ENCODE peak calls at places on chromosomes 13 and 19, in nine cellular contexts. T, V, H, Y, X, G, N, F and E are unnamed samples.

GRCh38 chr19:29806098-29806866 is 5.5 kb upstream of the CCNE1 start:
- DNase-seq in T (no peak), V (no peak), H (peak), Y (peak), X (no peak), G (no peak), N (peak), F (peak), E (no peak)

GRCh38 chr13:106259928-106260327 is 275.5 kb downstream of the EFNB2 start:
- DNase-seq in T (no peak), V (no peak), H (no peak), Y (no peak), X (no peak), G (no peak), N (no peak), F (no peak), E (no peak)

GRCh38 chr19:610071-610800 is 20.6 kb downstream of the HCN2 start:
- DNase-seq in T (no peak), V (peak), H (no peak), Y (no peak), X (no peak), G (no peak), N (no peak), F (no peak), E (no peak)

GRCh38 chr19:46451352-46451751 is 20.0 kb downstream of the PNMA8A start:
- DNase-seq in T (no peak), V (no peak), H (no peak), Y (no peak), X (no peak), G (peak), N (no peak), F (no peak), E (no peak)

GRCh38 chr13:112652512-112653458 is 37.1 kb upstream of the ATP11A start:
- DNase-seq in T (no peak), V (no peak), H (no peak), Y (no peak), X (no peak), G (peak), N (peak), F (no peak), E (no peak)

GRCh38 chr13:84570831-84571230 is 688.6 kb upstream of the SLITRK1 start:
- DNase-seq in T (no peak), V (no peak), H (peak), Y (no peak), X (no peak), G (no peak), N (no peak), F (no peak), E (no peak)

GRCh38 chr19:54462713-54463530 is 656 bp downstream of the LENG9 start:
- DNase-seq in T (peak), V (peak), H (no peak), Y (peak), X (no peak), G (peak), N (peak), F (peak), E (peak)

GRCh38 chr19:9323557-9323918 is 441 bp upstream of the ZNF559 start:
- DNase-seq in T (no peak), V (peak), H (peak), Y (peak), X (peak), G (peak), N (peak), F (peak), E (peak)

GRCh38 chr19:32173836-32174235 is 171.6 kb upstream of the ZNF507 start:
- DNase-seq in T (no peak), V (no peak), H (no peak), Y (no peak), X (no peak), G (no peak), N (no peak), F (no peak), E (no peak)

GRCh38 chr19:1189419-1189818 is 15.4 kb upstream of the SBNO2 start:
- DNase-seq in T (no peak), V (no peak), H (no peak), Y (peak), X (no peak), G (peak), N (no peak), F (no peak), E (no peak)

GRCh38 chr19:31718898-31719297 is 369.7 kb upstream of the TSHZ3 start:
- DNase-seq in T (no peak), V (no peak), H (peak), Y (no peak), X (no peak), G (no peak), N (no peak), F (no peak), E (no peak)

GRCh38 chr13:113437408-113438010 is 15.8 kb downstream of the ADPRHL1 start:
- DNase-seq in T (no peak), V (peak), H (no peak), Y (peak), X (no peak), G (no peak), N (no peak), F (no peak), E (no peak)

GRCh38 chr13:37105251-37105714 is at the start of gene CSNK1A1L:
- DNase-seq in T (no peak), V (no peak), H (no peak), Y (no peak), X (no peak), G (no peak), N (no peak), F (no peak), E (no peak)

GRCh38 chr13:24270639-24271131 is 38.7 kb upstream of the C1QTNF9 start:
- DNase-seq in T (peak), V (peak), H (peak), Y (peak), X (no peak), G (peak), N (peak), F (peak), E (peak)

GRCh38 chr19:58559275-58560006 is 1.0 kb upstream of the UBE2M start:
- DNase-seq in T (peak), V (peak), H (peak), Y (peak), X (no peak), G (peak), N (peak), F (peak), E (peak)

GRCh38 chr13:113649212-113649611 is 8.8 kb downstream of the ATP4B start:
- DNase-seq in T (peak), V (peak), H (no peak), Y (no peak), X (no peak), G (no peak), N (peak), F (no peak), E (no peak)

GRCh38 chr13:24854311-24854710 is 90.3 kb downstream of the RNF17 start:
- DNase-seq in T (no peak), V (no peak), H (no peak), Y (no peak), X (no peak), G (peak), N (no peak), F (peak), E (no peak)

GRCh38 chr13:106449096-106449495 is 86.4 kb downstream of the EFNB2 start:
- DNase-seq in T (no peak), V (no peak), H (no peak), Y (no peak), X (no peak), G (no peak), N (no peak), F (no peak), E (no peak)

GRCh38 chr13:93086329-93086728 is 140.3 kb upstream of the GPC6 start:
- DNase-seq in T (no peak), V (no peak), H (no peak), Y (no peak), X (no peak), G (no peak), N (no peak), F (no peak), E (no peak)

GRCh38 chr19:28393574-28394336 is 819.2 kb downstream of the UQCRFS1 start:
- DNase-seq in T (no peak), V (no peak), H (no peak), Y (no peak), X (no peak), G (no peak), N (no peak), F (no peak), E (no peak)

GRCh38 chr13:87671031-87671823 is at the start of gene SLITRK5:
- DNase-seq in T (peak), V (peak), H (peak), Y (peak), X (no peak), G (peak), N (peak), F (peak), E (peak)

GRCh38 chr13:114065926-114066774 is 66.3 kb downstream of the RASA3 start:
- DNase-seq in T (peak), V (no peak), H (no peak), Y (no peak), X (no peak), G (no peak), N (no peak), F (no peak), E (no peak)

GRCh38 chr13:85597790-85598500 is 201.3 kb downstream of the SLITRK6 start:
- DNase-seq in T (no peak), V (no peak), H (peak), Y (no peak), X (no peak), G (peak), N (no peak), F (no peak), E (no peak)

GRCh38 chr19:49338691-49339363 is 3.6 kb downstream of the CD37 start:
- DNase-seq in T (peak), V (peak), H (peak), Y (peak), X (no peak), G (peak), N (peak), F (no peak), E (no peak)

GRCh38 chr19:39830406-39830805 is 3.6 kb downstream of the DYRK1B start:
- DNase-seq in T (no peak), V (no peak), H (no peak), Y (no peak), X (no peak), G (no peak), N (no peak), F (no peak), E (no peak)

GRCh38 chr13:111906306-111906705 is 160.6 kb upstream of the SOX1 start:
- DNase-seq in T (no peak), V (no peak), H (no peak), Y (no peak), X (no peak), G (no peak), N (peak), F (no peak), E (no peak)

GRCh38 chr19:7368456-7368855 is 19.7 kb downstream of the ARHGEF18 start:
- DNase-seq in T (no peak), V (no peak), H (no peak), Y (no peak), X (no peak), G (no peak), N (no peak), F (no peak), E (no peak)
- TF ChIP-seq CTCF in T (no peak), V (no peak), H (no peak), Y (no peak), X (no peak), G (no peak), N (no peak), F (no peak), E (no peak)

GRCh38 chr19:7679017-7679720 is 1.5 kb upstream of the TRAPPC5 start:
- DNase-seq in T (peak), V (no peak), H (no peak), Y (peak), X (no peak), G (no peak), N (no peak), F (no peak), E (peak)
- TF ChIP-seq CTCF in T (no peak), V (no peak), H (no peak), Y (no peak), X (no peak), G (no peak), N (no peak), F (no peak), E (peak)

GRCh38 chr13:27203854-27204253 is 32.2 kb upstream of the USP12 start:
- DNase-seq in T (no peak), V (no peak), H (no peak), Y (peak), X (no peak), G (peak), N (no peak), F (peak), E (no peak)

GRCh38 chr13:27211771-27212364 is 39.5 kb upstream of the RPL21 start:
- DNase-seq in T (no peak), V (no peak), H (peak), Y (no peak), X (peak), G (peak), N (no peak), F (peak), E (no peak)

GRCh38 chr13:27211271-27211670 is 39.7 kb upstream of the USP12 start:
- DNase-seq in T (no peak), V (no peak), H (no peak), Y (no peak), X (no peak), G (no peak), N (no peak), F (no peak), E (no peak)

GRCh38 chr13:27203186-27203585 is 31.6 kb upstream of the USP12 start:
- DNase-seq in T (no peak), V (no peak), H (no peak), Y (no peak), X (no peak), G (no peak), N (no peak), F (no peak), E (no peak)

DNA sequence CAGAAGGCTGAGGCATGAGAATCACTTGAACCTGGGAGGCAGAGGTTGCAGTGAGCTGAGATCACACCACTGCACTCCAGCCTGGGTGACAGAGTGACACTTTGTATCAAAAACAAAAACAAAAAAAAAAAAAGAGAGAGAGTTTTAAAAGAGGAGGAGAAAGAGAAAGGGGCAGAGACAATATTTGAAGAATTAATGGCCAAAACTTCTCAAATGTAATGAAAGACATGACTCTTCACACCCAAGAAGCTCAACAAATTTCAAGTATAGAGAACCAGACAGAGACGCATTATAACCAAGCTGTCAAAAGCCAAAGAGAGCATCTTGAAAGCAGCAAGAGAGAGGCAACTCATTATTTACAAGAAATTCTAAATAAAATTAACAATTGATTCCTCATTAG is 36.9 kb upstream of the USP12 start:
- DNase-seq in T (no peak), V (no peak), H (no peak), Y (no peak), X (no peak), G (no peak), N (no peak), F (no peak), E (no peak)
- TF ChIP-seq CTCF in T (no peak), V (no peak), H (no peak), Y (no peak), X (no peak), G (no peak), N (no peak), F (no peak), E (no peak)

GRCh38 chr13:80873589-80873988 is 532.7 kb upstream of the SPRY2 start:
- DNase-seq in T (no peak), V (no peak), H (no peak), Y (no peak), X (no peak), G (peak), N (no peak), F (no peak), E (peak)

GRCh38 chr13:80877944-80878241 is 537.0 kb upstream of the SPRY2 start:
- DNase-seq in T (no peak), V (no peak), H (no peak), Y (no peak), X (no peak), G (no peak), N (no peak), F (no peak), E (no peak)

GRCh38 chr13:80881495-80882482 is 540.9 kb upstream of the SPRY2 start:
- DNase-seq in T (no peak), V (no peak), H (no peak), Y (peak), X (no peak), G (peak), N (no peak), F (no peak), E (no peak)

GRCh38 chr13:80871481-80871880 is 530.6 kb upstream of the SPRY2 start:
- DNase-seq in T (no peak), V (no peak), H (peak), Y (no peak), X (no peak), G (peak), N (no peak), F (no peak), E (no peak)

GRCh38 chr13:80877209-80877943 is 536.5 kb upstream of the SPRY2 start:
- DNase-seq in T (no peak), V (no peak), H (no peak), Y (no peak), X (no peak), G (no peak), N (no peak), F (no peak), E (no peak)
- TF ChIP-seq CTCF in T (no peak), V (no peak), H (no peak), Y (no peak), X (no peak), G (no peak), N (no peak), F (no peak), E (no peak)